ENCODE peak calls at places on chromosomes 3 and 15, in nine cellular contexts. B is PC-3, A is fibroblast of lung, U is neural progenitor cell, N is IMR-90, L is endothelial cell of umbilical vein, S is GM23248, Q is HCT116, D is OCI-LY7. O is an unnamed sample.
A peak's percentile ranks its signal among the peaks of the same experiment; 100 is the strongest.

GRCh38 chr3:11835028-11835639 is 11.6 kb downstream of the TAMM41 start:
- DNase-seq in A (peak; percentile 11), U (peak; percentile 16), D (peak; percentile 24), N (peak; percentile 46), L (peak; percentile 49), S (peak; percentile 58), B (peak; percentile 66), Q (no peak), O (peak; percentile 17)

GRCh38 chr3:12759097-12759679 is at the start of gene TMEM40:
- DNase-seq in U (no peak), Q (peak; percentile 80), D (no peak), A (no peak), N (no peak), L (no peak), B (peak; percentile 85), S (no peak), O (no peak)

GRCh38 chr3:48624767-48625166 is 3.2 kb upstream of the TMEM89 start:
- DNase-seq in A (no peak), B (no peak), L (no peak), N (no peak), S (no peak), D (no peak), U (no peak), Q (no peak), O (no peak)

GRCh38 chr3:152976232-152976631 is 141.3 kb downstream of the P2RY1 start:
- DNase-seq in S (no peak), Q (no peak), L (no peak), B (no peak), N (no peak), U (no peak), A (no peak), D (no peak), O (no peak)

GRCh38 chr3:12400795-12401194 is 83.5 kb upstream of the TSEN2 start:
- DNase-seq in N (peak; percentile 86), L (peak; percentile 69), A (peak; percentile 91), Q (peak; percentile 21), U (no peak), B (peak; percentile 74), S (peak; percentile 80), D (no peak), O (no peak)

GRCh38 chr3:26281284-26281977 is 341.1 kb upstream of the LRRC3B start:
- DNase-seq in L (no peak), B (no peak), N (no peak), Q (no peak), S (no peak), D (no peak), A (no peak), U (no peak), O (peak; percentile 49)

GRCh38 chr15:31021067-31021665 is 29.7 kb upstream of the MTMR10 start:
- DNase-seq in S (no peak), A (no peak), Q (no peak), D (no peak), N (no peak), B (no peak), U (no peak), L (no peak), O (no peak)

GRCh38 chr3:53948174-53948573 is 56.5 kb upstream of the SELENOK start:
- DNase-seq in A (no peak), U (no peak), N (no peak), S (no peak), D (no peak), Q (no peak), L (no peak), B (no peak), O (no peak)

GRCh38 chr15:64426845-64427465 is 33.4 kb upstream of the ZNF609 start:
- DNase-seq in L (peak; percentile 74), A (peak; percentile 37), B (peak; percentile 51), Q (peak; percentile 15), S (peak; percentile 51), U (peak; percentile 38), N (peak; percentile 54), D (peak; percentile 32), O (peak; percentile 26)

GRCh38 chr3:129519896-129520440 is 8.5 kb upstream of the RHO start:
- DNase-seq in Q (no peak), D (no peak), N (no peak), A (no peak), B (no peak), S (no peak), U (no peak), L (no peak), O (no peak)

GRCh38 chr15:91224750-91225380 is 124.8 kb downstream of the SV2B start:
- DNase-seq in D (peak; percentile 9), S (peak; percentile 50), U (peak; percentile 65), B (peak; percentile 66), A (peak; percentile 3), N (peak; percentile 41), Q (peak; percentile 47), L (peak; percentile 54), O (peak; percentile 40)

GRCh38 chr3:153961498-153961897 is 159.7 kb upstream of the ARHGEF26 start:
- DNase-seq in U (peak; percentile 11), D (no peak), L (no peak), N (no peak), S (no peak), B (peak; percentile 22), A (no peak), Q (no peak), O (no peak)

GRCh38 chr3:151009981-151010380 is 37.5 kb upstream of the CLRN1 start:
- DNase-seq in A (no peak), U (no peak), B (no peak), L (no peak), Q (no peak), D (no peak), S (peak; percentile 3), N (no peak), O (no peak)

GRCh38 chr3:54600441-54601204 is 327.2 kb downstream of the LRTM1 start:
- DNase-seq in Q (no peak), D (no peak), A (no peak), N (no peak), U (peak; percentile 40), S (no peak), L (no peak), B (no peak), O (no peak)

GRCh38 chr3:14137004-14137403 is 12.2 kb downstream of the TMEM43 start:
- DNase-seq in D (no peak), L (no peak), Q (no peak), N (no peak), B (peak; percentile 85), A (no peak), S (peak; percentile 34), U (no peak), O (no peak)

GRCh38 chr3:106423321-106424225 is 554.8 kb upstream of the CBLB start:
- DNase-seq in U (no peak), A (peak; percentile 78), B (no peak), S (peak; percentile 22), L (no peak), N (no peak), D (no peak), Q (no peak), O (no peak)

GRCh38 chr15:57321485-57321884 is 54.8 kb upstream of the CGNL1 start:
- DNase-seq in S (no peak), B (no peak), L (no peak), N (no peak), Q (no peak), U (no peak), A (no peak), D (no peak), O (no peak)
- H2AFZ ChIP-seq in S (no peak overlapping the region), B (no peak overlapping the region), L (no peak overlapping the region), N (no peak overlapping the region), Q (no peak overlapping the region), U (no peak overlapping the region), A (no peak overlapping the region), D (peak overlapping the region; percentile 74), O (no peak overlapping the region)

GRCh38 chr3:194570184-194570583 is 63.0 kb downstream of the TMEM44 start:
- DNase-seq in Q (no peak), A (no peak), N (no peak), B (no peak), L (no peak), U (no peak), D (no peak), S (no peak), O (no peak)

GRCh38 chr3:194571491-194571941 is 61.7 kb downstream of the TMEM44 start:
- DNase-seq in U (no peak), Q (no peak), S (no peak), D (no peak), B (no peak), A (peak; percentile 25), N (no peak), L (no peak), O (no peak)

GRCh38 chr3:194572131-194572789 is 61.0 kb downstream of the TMEM44 start:
- DNase-seq in B (no peak), D (no peak), U (peak; percentile 40), Q (no peak), N (peak; percentile 97), A (peak; percentile 91), S (peak; percentile 98), L (peak; percentile 60), O (no peak)

GRCh38 chr3:194570898-194571297 is 62.3 kb downstream of the TMEM44 start:
- DNase-seq in B (no peak), Q (no peak), L (no peak), U (no peak), A (no peak), D (no peak), S (no peak), N (no peak), O (no peak)

GRCh38 chr3:194569252-194569651 is 64.0 kb downstream of the TMEM44 start:
- DNase-seq in N (no peak), D (no peak), Q (no peak), A (no peak), S (no peak), U (no peak), L (no peak), B (no peak), O (no peak)
- H2AFZ ChIP-seq in N (no peak overlapping the region), D (no peak overlapping the region), Q (no peak overlapping the region), A (no peak overlapping the region), S (no peak overlapping the region), U (no peak overlapping the region), L (no peak overlapping the region), B (no peak overlapping the region), O (no peak overlapping the region)

GRCh38 chr15:42048821-42049200 is 28.0 kb upstream of the PLA2G4E start:
- DNase-seq in S (no peak), L (no peak), B (no peak), A (no peak), N (no peak), D (no peak), Q (no peak), U (no peak), O (no peak)
- H2AFZ ChIP-seq in S (no peak overlapping the region), L (no peak overlapping the region), B (no peak overlapping the region), A (no peak overlapping the region), N (no peak overlapping the region), D (no peak overlapping the region), Q (no peak overlapping the region), U (no peak overlapping the region), O (no peak overlapping the region)

GRCh38 chr15:41501191-41501917 is 7.7 kb downstream of the ITPKA start:
- DNase-seq in S (peak; percentile 61), N (peak; percentile 44), U (peak; percentile 65), B (no peak), D (peak; percentile 23), L (peak; percentile 46), Q (no peak), A (peak; percentile 37), O (no peak)
- H2AFZ ChIP-seq in S (no peak overlapping the region), N (peak overlapping the region; percentile 78), U (no peak overlapping the region), B (no peak overlapping the region), D (no peak overlapping the region), L (no peak overlapping the region), Q (no peak overlapping the region), A (no peak overlapping the region), O (no peak overlapping the region)

GRCh38 chr3:79236488-79236887 is 531.3 kb downstream of the ROBO1 start:
- DNase-seq in N (peak; percentile 32), Q (no peak), D (no peak), L (no peak), B (no peak), S (peak; percentile 8), A (peak; percentile 44), U (no peak), O (no peak)
- H2AFZ ChIP-seq in N (no peak overlapping the region), Q (no peak overlapping the region), D (no peak overlapping the region), L (no peak overlapping the region), B (no peak overlapping the region), S (no peak overlapping the region), A (no peak overlapping the region), U (no peak overlapping the region), O (no peak overlapping the region)

O was measured in MM.1S.